ENCODE peak calls at places on chromosome 13, in ten cellular contexts. L is ovary, F is HCT116, W is colonic mucosa, K is testis, O is body of pancreas, M is mucosa of descending colon, H is breast epithelium, E is right atrium auricular region, A is mammary epithelial cell. Y is an unnamed sample.

GRCh38 chr13:80665792-80666333 is 324.9 kb upstream of the SPRY2 start:
- DNase-seq in W (no peak), E (no peak), K (no peak), M (no peak), A (peak; percentile 1), L (no peak), H (no peak), F (no peak), O (no peak), Y (no peak)

GRCh38 chr13:46352810-46353209 is 34.2 kb downstream of the RUBCNL start:
- DNase-seq in F (no peak), A (no peak), H (no peak), O (no peak), W (no peak), L (no peak), K (no peak), E (peak; percentile 61), M (no peak), Y (no peak)

GRCh38 chr13:72101768-72102400 is 234.9 kb upstream of the DACH1 start:
- DNase-seq in F (no peak), E (no peak), K (no peak), O (no peak), A (no peak), W (no peak), L (no peak), M (no peak), H (no peak), Y (no peak)

GRCh38 chr13:32282096-32282711 is 33.0 kb downstream of the ZAR1L start:
- DNase-seq in W (no peak), M (no peak), L (no peak), H (no peak), A (no peak), K (no peak), E (no peak), F (no peak), O (no peak), Y (no peak)

GRCh38 chr13:112754281-112755025 is 64.6 kb downstream of the ATP11A start:
- DNase-seq in A (no peak), L (no peak), K (no peak), O (no peak), E (no peak), M (peak; percentile 29), F (no peak), H (no peak), W (no peak), Y (no peak)

GRCh38 chr13:81872581-81872980 is 1531.7 kb upstream of the SPRY2 start:
- DNase-seq in A (no peak), E (no peak), K (no peak), W (no peak), L (no peak), F (peak; percentile 12), O (no peak), H (no peak), M (no peak), Y (no peak)

GRCh38 chr13:48773531-48774275 is 120.0 kb downstream of the CYSLTR2 start:
- DNase-seq in A (no peak), W (no peak), H (no peak), L (no peak), E (no peak), F (no peak), M (no peak), K (no peak), O (no peak), Y (no peak)

GRCh38 chr13:101511766-101512165 is 59.3 kb downstream of the ITGBL1 start:
- DNase-seq in A (no peak), L (no peak), F (no peak), H (no peak), O (no peak), M (no peak), W (no peak), E (no peak), K (no peak), Y (no peak)

GRCh38 chr13:20306039-20306438 is 73.9 kb upstream of the GJB6 start:
- DNase-seq in F (no peak), O (no peak), K (no peak), H (no peak), M (no peak), L (no peak), A (no peak), E (no peak), W (no peak), Y (no peak)

GRCh38 chr13:110403315-110403714 is 96.2 kb downstream of the COL4A2 start:
- DNase-seq in K (no peak), A (no peak), M (no peak), H (no peak), L (no peak), O (no peak), E (no peak), W (no peak), F (no peak), Y (no peak)

GRCh38 chr13:45974500-45974899 is 78.0 kb downstream of the ZC3H13 start:
- DNase-seq in E (no peak), L (no peak), W (no peak), A (peak; percentile 12), H (no peak), O (no peak), M (no peak), K (no peak), F (no peak), Y (no peak)

GRCh38 chr13:35225159-35225558 is 251.3 kb downstream of the MAB21L1 start:
- DNase-seq in M (no peak), E (no peak), A (no peak), H (no peak), O (no peak), K (no peak), L (no peak), F (no peak), W (no peak), Y (no peak)

GRCh38 chr13:74669149-74669548 is 534.9 kb upstream of the KLF12 start:
- DNase-seq in O (no peak), M (no peak), E (no peak), K (no peak), H (no peak), W (no peak), F (no peak), A (no peak), L (no peak), Y (no peak)

GRCh38 chr13:91216928-91217700 is 130.4 kb upstream of the MIR17HG start:
- DNase-seq in M (no peak), K (no peak), L (no peak), O (no peak), F (no peak), W (no peak), E (no peak), A (no peak), H (no peak), Y (no peak)

GRCh38 chr13:48158915-48159314 is 64.0 kb upstream of the MED4 start:
- DNase-seq in L (no peak), E (no peak), M (no peak), A (no peak), H (no peak), W (no peak), K (no peak), F (no peak), O (no peak), Y (no peak)

GRCh38 chr13:112444001-112444311 is 67.8 kb downstream of the SPACA7 start:
- DNase-seq in H (no peak), A (peak; percentile 27), W (peak; percentile 68), E (peak; percentile 57), F (peak; percentile 34), O (peak; percentile 79), K (peak; percentile 77), M (no peak), L (no peak), Y (no peak)

DNA sequence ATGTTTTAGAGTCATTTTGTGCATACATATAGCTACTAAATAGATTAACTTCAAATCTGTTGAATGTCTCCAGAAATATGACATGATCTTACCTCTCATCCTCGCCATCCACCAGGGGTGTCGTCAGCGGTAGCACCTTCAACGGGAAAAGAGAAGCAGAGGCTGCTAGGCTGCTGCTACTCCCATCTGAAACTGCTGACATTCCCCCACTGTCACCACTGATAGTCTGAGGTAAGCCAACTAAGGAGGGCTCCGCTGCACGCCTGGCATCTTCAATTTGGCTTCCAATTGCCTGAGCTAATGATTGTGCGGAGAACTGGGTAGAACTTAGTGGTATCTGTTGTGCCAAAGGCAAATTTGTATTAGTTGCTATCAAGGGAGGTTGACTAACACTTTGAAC is 3.1 kb downstream of the TSC22D1 start:
- DNase-seq in O (no peak), F (no peak), A (no peak), W (no peak), E (no peak), L (no peak), K (no peak), H (no peak), M (no peak), Y (no peak)
- H3K4me1 ChIP-seq in O (peaks cover 41% of the 10 kb centered on the region), F (peaks cover 10% of the 10 kb centered on the region), A (peaks cover 37% of the 10 kb centered on the region), W (peaks cover 18% of the 10 kb centered on the region), E (peaks cover 50% of the 10 kb centered on the region), L (peaks cover 12% of the 10 kb centered on the region), K (peaks cover 15% of the 10 kb centered on the region), H (no peaks in the 10 kb centered on the region), M (peaks cover 22% of the 10 kb centered on the region), Y (peaks cover 41% of the 10 kb centered on the region)

GRCh38 chr13:41460930-41461329 is 3.6 kb downstream of the RGCC start:
- DNase-seq in L (no peak), F (no peak), E (no peak), H (no peak), W (no peak), A (no peak), M (no peak), K (no peak), O (no peak), Y (no peak)
- H3K4me1 ChIP-seq in L (peaks cover 5% of the 10 kb centered on the region), F (peaks cover 30% of the 10 kb centered on the region), E (peaks cover 43% of the 10 kb centered on the region), H (no peaks in the 10 kb centered on the region), W (no peaks in the 10 kb centered on the region), A (peaks cover 31% of the 10 kb centered on the region), M (peaks cover 11% of the 10 kb centered on the region), K (peaks cover 5% of the 10 kb centered on the region), O (peaks cover 26% of the 10 kb centered on the region), Y (peaks cover 63% of the 10 kb centered on the region)

DNA sequence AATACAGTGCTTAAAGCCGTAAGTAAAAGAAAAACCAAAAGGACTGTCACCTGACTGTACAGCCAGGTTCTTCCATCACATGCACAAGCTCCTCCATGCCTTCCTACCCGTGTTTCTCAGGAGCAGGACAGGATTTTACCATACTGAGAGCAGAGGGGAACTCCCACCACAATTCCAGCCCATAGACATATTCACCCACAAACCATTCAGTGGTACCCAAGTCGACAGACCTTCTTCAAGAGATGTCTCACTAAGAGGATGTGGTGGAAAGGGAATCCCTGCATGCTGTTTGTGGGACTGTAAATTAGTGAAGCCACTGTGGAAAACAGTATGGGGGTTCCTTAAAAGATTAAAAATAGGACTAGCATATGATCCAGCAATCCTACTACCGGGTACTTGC is 66.9 kb upstream of the DOCK9 start:
- DNase-seq in M (no peak), A (no peak), E (no peak), F (no peak), L (no peak), W (no peak), K (no peak), H (no peak), O (no peak), Y (peak; percentile 46)
- H3K4me1 ChIP-seq in M (peaks cover 8% of the 10 kb centered on the region), A (peaks cover 31% of the 10 kb centered on the region), E (peaks cover 12% of the 10 kb centered on the region), F (peaks cover 4% of the 10 kb centered on the region), L (peaks cover 7% of the 10 kb centered on the region), W (peaks cover 8% of the 10 kb centered on the region), K (peaks cover 3% of the 10 kb centered on the region), H (no peaks in the 10 kb centered on the region), O (peaks cover 17% of the 10 kb centered on the region), Y (peaks cover 81% of the 10 kb centered on the region)

DNA sequence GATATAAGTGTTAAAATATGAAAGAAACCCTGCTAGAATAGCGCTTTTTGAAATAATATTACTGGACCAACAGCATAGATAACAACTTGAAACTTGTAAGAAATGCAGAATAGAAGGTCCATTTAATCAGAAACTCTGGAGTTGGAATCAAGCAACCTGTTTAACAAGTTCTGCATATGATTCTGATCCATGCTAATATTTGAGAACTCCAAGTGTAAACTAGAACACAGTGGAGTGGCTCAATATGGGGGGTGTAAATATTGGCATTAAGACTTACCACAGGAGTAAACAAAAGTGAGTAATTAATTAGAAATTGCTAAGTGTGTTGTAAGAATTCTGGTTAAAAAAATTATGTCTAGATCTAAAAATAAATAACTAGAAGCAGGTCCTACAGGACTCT is 151.2 kb downstream of the SLITRK1 start:
- DNase-seq in O (no peak), K (no peak), M (no peak), A (no peak), E (no peak), H (no peak), W (no peak), L (no peak), F (no peak), Y (no peak)
- H3K4me1 ChIP-seq in O (no peaks in the 10 kb centered on the region), K (no peaks in the 10 kb centered on the region), M (no peaks in the 10 kb centered on the region), A (no peaks in the 10 kb centered on the region), E (no peaks in the 10 kb centered on the region), H (no peaks in the 10 kb centered on the region), W (no peaks in the 10 kb centered on the region), L (no peaks in the 10 kb centered on the region), F (no peaks in the 10 kb centered on the region), Y (no peaks in the 10 kb centered on the region)

Y was measured in CD8-positive, alpha-beta T cell.